ENCODE peak calls at places on chromosomes 12 and 14, in five cellular contexts. One of them, this sample, is unnamed.

GRCh38 chr14:49687942-49688700 is at the start of gene POLE2:
- DNase-seq in CD4-positive, alpha-beta T cell: peak; percentile 53
- DNase-seq in body of pancreas: peak; percentile 78
- DNase-seq in HTR-8/SVneo: peak; percentile 71
- DNase-seq in B cell: peak; percentile 70
- DNase-seq in this sample: peak; percentile 73

GRCh38 chr14:22512106-22512814 is 76.8 kb downstream of the DAD1 start:
- DNase-seq in CD4-positive, alpha-beta T cell: no peak
- DNase-seq in body of pancreas: no peak
- DNase-seq in HTR-8/SVneo: no peak
- DNase-seq in B cell: no peak
- DNase-seq in this sample: no peak

GRCh38 chr14:93889739-93890138 is 37.4 kb upstream of the FAM181A start:
- DNase-seq in CD4-positive, alpha-beta T cell: no peak
- DNase-seq in body of pancreas: no peak
- DNase-seq in HTR-8/SVneo: no peak
- DNase-seq in B cell: no peak
- DNase-seq in this sample: no peak

GRCh38 chr12:30792648-30793499 is 38.1 kb upstream of the CAPRIN2 start:
- DNase-seq in CD4-positive, alpha-beta T cell: no peak
- DNase-seq in body of pancreas: no peak
- DNase-seq in HTR-8/SVneo: no peak
- DNase-seq in B cell: no peak
- DNase-seq in this sample: no peak

GRCh38 chr12:98402081-98402480 is 113.3 kb upstream of the TMPO start:
- DNase-seq in CD4-positive, alpha-beta T cell: no peak
- DNase-seq in body of pancreas: no peak
- DNase-seq in HTR-8/SVneo: no peak
- DNase-seq in B cell: no peak
- DNase-seq in this sample: no peak

GRCh38 chr12:69555461-69555860 is 29.8 kb upstream of the CCT2 start:
- DNase-seq in CD4-positive, alpha-beta T cell: no peak
- DNase-seq in body of pancreas: no peak
- DNase-seq in HTR-8/SVneo: peak; percentile 76
- DNase-seq in B cell: no peak
- DNase-seq in this sample: no peak

GRCh38 chr12:98653866-98654493 is 8.9 kb downstream of the APAF1 start:
- DNase-seq in CD4-positive, alpha-beta T cell: no peak
- DNase-seq in body of pancreas: no peak
- DNase-seq in HTR-8/SVneo: peak; percentile 32
- DNase-seq in B cell: no peak
- DNase-seq in this sample: peak; percentile 27

GRCh38 chr12:5505116-5505515 is 73.2 kb downstream of the NTF3 start:
- DNase-seq in CD4-positive, alpha-beta T cell: no peak
- DNase-seq in body of pancreas: no peak
- DNase-seq in HTR-8/SVneo: no peak
- DNase-seq in B cell: no peak
- DNase-seq in this sample: no peak

GRCh38 chr12:88931598-88931997 is 351.3 kb upstream of the KITLG start:
- DNase-seq in CD4-positive, alpha-beta T cell: no peak
- DNase-seq in body of pancreas: no peak
- DNase-seq in HTR-8/SVneo: no peak
- DNase-seq in B cell: no peak
- DNase-seq in this sample: no peak

GRCh38 chr12:12870454-12870853 is 20.9 kb upstream of the GPRC5A start:
- DNase-seq in CD4-positive, alpha-beta T cell: no peak
- DNase-seq in body of pancreas: no peak
- DNase-seq in HTR-8/SVneo: peak; percentile 63
- DNase-seq in B cell: no peak
- DNase-seq in this sample: no peak

GRCh38 chr12:93563807-93564538 is 8.5 kb upstream of the SOCS2 start:
- DNase-seq in CD4-positive, alpha-beta T cell: no peak
- DNase-seq in body of pancreas: no peak
- DNase-seq in HTR-8/SVneo: no peak
- DNase-seq in B cell: no peak
- DNase-seq in this sample: peak; percentile 10

GRCh38 chr12:608413-608812 is 54.8 kb downstream of the NINJ2 start:
- DNase-seq in CD4-positive, alpha-beta T cell: no peak
- DNase-seq in body of pancreas: no peak
- DNase-seq in HTR-8/SVneo: no peak
- DNase-seq in B cell: no peak
- DNase-seq in this sample: no peak

GRCh38 chr12:64618953-64619590 is 8.8 kb downstream of the RASSF3 start:
- DNase-seq in CD4-positive, alpha-beta T cell: no peak
- DNase-seq in body of pancreas: no peak
- DNase-seq in HTR-8/SVneo: no peak
- DNase-seq in B cell: peak; percentile 59
- DNase-seq in this sample: no peak

GRCh38 chr14:22502007-22502406 is 87.0 kb downstream of the DAD1 start:
- DNase-seq in CD4-positive, alpha-beta T cell: no peak
- DNase-seq in body of pancreas: no peak
- DNase-seq in HTR-8/SVneo: no peak
- DNase-seq in B cell: no peak
- DNase-seq in this sample: no peak

GRCh38 chr14:72588521-72588920 is 305.4 kb downstream of the DPF3 start:
- DNase-seq in CD4-positive, alpha-beta T cell: no peak
- DNase-seq in body of pancreas: no peak
- DNase-seq in HTR-8/SVneo: no peak
- DNase-seq in B cell: no peak
- DNase-seq in this sample: no peak

GRCh38 chr12:109779382-109779781 is 53.8 kb downstream of the TRPV4 start:
- DNase-seq in CD4-positive, alpha-beta T cell: no peak
- DNase-seq in body of pancreas: no peak
- DNase-seq in HTR-8/SVneo: no peak
- DNase-seq in B cell: no peak
- DNase-seq in this sample: no peak

GRCh38 chr12:130526813-130527212 is 189.1 kb downstream of the PIWIL1 start:
- DNase-seq in CD4-positive, alpha-beta T cell: no peak
- DNase-seq in body of pancreas: no peak
- DNase-seq in HTR-8/SVneo: no peak
- DNase-seq in B cell: no peak
- DNase-seq in this sample: no peak

GRCh38 chr14:22485178-22485577 is 103.8 kb downstream of the DAD1 start:
- DNase-seq in CD4-positive, alpha-beta T cell: no peak
- DNase-seq in body of pancreas: no peak
- DNase-seq in HTR-8/SVneo: no peak
- DNase-seq in B cell: no peak
- DNase-seq in this sample: no peak

GRCh38 chr14:51650721-51651387 is 856 bp upstream of the FRMD6 start:
- DNase-seq in CD4-positive, alpha-beta T cell: no peak
- DNase-seq in body of pancreas: peak; percentile 18
- DNase-seq in HTR-8/SVneo: no peak
- DNase-seq in B cell: no peak
- DNase-seq in this sample: peak; percentile 28

GRCh38 chr12:130031571-130032189 is 127.9 kb upstream of the TMEM132D start:
- DNase-seq in CD4-positive, alpha-beta T cell: peak; percentile 42
- DNase-seq in body of pancreas: peak; percentile 73
- DNase-seq in HTR-8/SVneo: no peak
- DNase-seq in B cell: peak; percentile 61
- DNase-seq in this sample: peak; percentile 56

GRCh38 chr12:31117203-31118011 is 43.7 kb downstream of the DDX11 start:
- DNase-seq in CD4-positive, alpha-beta T cell: peak; percentile 46
- DNase-seq in body of pancreas: peak; percentile 44
- DNase-seq in HTR-8/SVneo: peak; percentile 54
- DNase-seq in B cell: peak; percentile 53
- DNase-seq in this sample: no peak

GRCh38 chr12:76259071-76259470 is 89.1 kb downstream of the BBS10 start:
- DNase-seq in CD4-positive, alpha-beta T cell: no peak
- DNase-seq in body of pancreas: no peak
- DNase-seq in HTR-8/SVneo: no peak
- DNase-seq in B cell: no peak
- DNase-seq in this sample: no peak

GRCh38 chr12:129215436-129216025 is 362.3 kb downstream of the GLT1D1 start:
- DNase-seq in CD4-positive, alpha-beta T cell: no peak
- DNase-seq in body of pancreas: no peak
- DNase-seq in HTR-8/SVneo: no peak
- DNase-seq in B cell: no peak
- DNase-seq in this sample: no peak

GRCh38 chr14:89750909-89751502 is 203.5 kb downstream of the EFCAB11 start:
- DNase-seq in CD4-positive, alpha-beta T cell: no peak
- DNase-seq in body of pancreas: no peak
- DNase-seq in HTR-8/SVneo: no peak
- DNase-seq in B cell: no peak
- DNase-seq in this sample: no peak

GRCh38 chr14:81450976-81451375 is 50.9 kb upstream of the STON2 start:
- DNase-seq in CD4-positive, alpha-beta T cell: no peak
- DNase-seq in body of pancreas: no peak
- DNase-seq in HTR-8/SVneo: no peak
- DNase-seq in B cell: no peak
- DNase-seq in this sample: no peak

This sample was measured in adrenal gland.